ENCODE peak calls at places on chromosomes 7 and 10, in ten cellular contexts. U is NAMALWA; W is H7; Z is hypothalamus; N is stimulated activated CD8-positive, alpha-beta memory T cell treated with anti-CD3 and anti-CD28 coated beads, Interleukin-7, amount 100 ng/mL, for 1 hour; Q is Right ventricle myocardium inferior; J is EH; E is OCI-LY7; F is HTR-8/SVneo; V is NCI-H774. L is an unnamed sample.

GRCh38 chr10:96319754-96320514 is 15.7 kb downstream of the DNTT start:
- DNase-seq in U (no peak), W (no peak), Z (no peak), N (no peak), Q (no peak), J (peak), E (no peak), F (no peak), V (no peak), L (peak)

GRCh38 chr7:29565982-29566746 is 2.5 kb downstream of the PRR15 start:
- DNase-seq in U (no peak), W (peak), Z (no peak), N (no peak), Q (no peak), J (no peak), E (no peak), F (no peak), V (no peak), L (no peak)

GRCh38 chr7:14507617-14508016 is 394.9 kb downstream of the DGKB start:
- DNase-seq in U (no peak), W (no peak), Z (no peak), N (no peak), Q (no peak), J (no peak), E (no peak), F (peak), V (peak), L (no peak)

GRCh38 chr7:129222064-129222463 is 2.8 kb upstream of the AHCYL2 start:
- DNase-seq in U (peak), W (no peak), Z (no peak), N (no peak), Q (no peak), J (no peak), E (peak), F (no peak), V (no peak), L (no peak)

GRCh38 chr7:77989981-77990566 is 191.5 kb downstream of the PHTF2 start:
- DNase-seq in U (peak), W (no peak), Z (no peak), N (no peak), Q (no peak), J (no peak), E (peak), F (no peak), V (no peak), L (no peak)

GRCh38 chr7:5396999-5397656 is 26.5 kb downstream of the TNRC18 start:
- DNase-seq in U (peak), W (peak), Z (peak), N (peak), Q (peak), J (peak), E (peak), F (no peak), V (no peak), L (peak)

GRCh38 chr7:128946936-128947830 is 9.5 kb downstream of the IRF5 start:
- DNase-seq in U (peak), W (peak), Z (no peak), N (no peak), Q (peak), J (no peak), E (no peak), F (no peak), V (no peak), L (no peak)

GRCh38 chr7:126856691-126857291 is 395.9 kb downstream of the GRM8 start:
- DNase-seq in U (peak), W (peak), Z (no peak), N (no peak), Q (no peak), J (no peak), E (peak), F (peak), V (no peak), L (peak)

GRCh38 chr7:27161721-27162547 is 3.4 kb downstream of the HOXA9 start:
- DNase-seq in U (no peak), W (no peak), Z (no peak), N (no peak), Q (peak), J (peak), E (no peak), F (no peak), V (no peak), L (no peak)

GRCh38 chr7:100914879-100915442 is 19.3 kb upstream of the ACHE start:
- DNase-seq in U (no peak), W (no peak), Z (no peak), N (no peak), Q (no peak), J (no peak), E (no peak), F (no peak), V (no peak), L (no peak)

GRCh38 chr10:88642991-88643390 is 21.3 kb upstream of the LIPF start:
- DNase-seq in U (no peak), W (no peak), Z (no peak), N (no peak), Q (no peak), J (peak), E (no peak), F (no peak), V (no peak), L (no peak)

GRCh38 chr7:157406971-157407370 is 70.2 kb downstream of the DNAJB6 start:
- DNase-seq in U (no peak), W (peak), Z (no peak), N (no peak), Q (no peak), J (no peak), E (no peak), F (no peak), V (no peak), L (no peak)

GRCh38 chr10:119113805-119114732 is 10.2 kb downstream of the DENND10 start:
- DNase-seq in U (no peak), W (no peak), Z (no peak), N (no peak), Q (no peak), J (peak), E (no peak), F (no peak), V (no peak), L (no peak)

GRCh38 chr10:43229208-43230061 is 37.4 kb downstream of the RASGEF1A start:
- DNase-seq in U (no peak), W (peak), Z (no peak), N (no peak), Q (peak), J (no peak), E (no peak), F (no peak), V (no peak), L (peak)

GRCh38 chr7:104862719-104863118 is 151.3 kb upstream of the KMT2E start:
- DNase-seq in U (peak), W (peak), Z (no peak), N (no peak), Q (no peak), J (peak), E (peak), F (peak), V (no peak), L (peak)

GRCh38 chr7:6705959-6706665 is 635 bp downstream of the ZNF12 start:
- DNase-seq in U (peak), W (no peak), Z (no peak), N (no peak), Q (peak), J (peak), E (peak), F (peak), V (no peak), L (no peak)

GRCh38 chr10:113858541-113858940 is 4.1 kb downstream of the NHLRC2 start:
- DNase-seq in U (no peak), W (no peak), Z (no peak), N (no peak), Q (no peak), J (peak), E (no peak), F (no peak), V (no peak), L (no peak)

GRCh38 chr7:151486074-151486473 is 33.6 kb downstream of the RHEB start:
- DNase-seq in U (no peak), W (no peak), Z (no peak), N (no peak), Q (no peak), J (no peak), E (no peak), F (no peak), V (no peak), L (no peak)

GRCh38 chr10:4656576-4657194 is 169.3 kb upstream of the AKR1E2 start:
- DNase-seq in U (peak), W (peak), Z (no peak), N (peak), Q (peak), J (peak), E (peak), F (peak), V (peak), L (peak)

GRCh38 chr10:97612386-97612785 is 20.9 kb downstream of the MORN4 start:
- DNase-seq in U (peak), W (peak), Z (no peak), N (no peak), Q (no peak), J (peak), E (peak), F (peak), V (no peak), L (peak)

GRCh38 chr7:143018931-143019330 is 8.0 kb downstream of the OR9A2 start:
- DNase-seq in U (no peak), W (no peak), Z (no peak), N (no peak), Q (no peak), J (peak), E (no peak), F (no peak), V (no peak), L (no peak)

GRCh38 chr7:127874049-127874636 is 157.1 kb downstream of the LRRC4 start:
- DNase-seq in U (no peak), W (no peak), Z (no peak), N (no peak), Q (no peak), J (no peak), E (no peak), F (no peak), V (no peak), L (no peak)

GRCh38 chr7:15801565-15801964 is 115.1 kb upstream of the MEOX2 start:
- DNase-seq in U (no peak), W (no peak), Z (no peak), N (no peak), Q (no peak), J (peak), E (no peak), F (no peak), V (no peak), L (no peak)

GRCh38 chr7:92625617-92626016 is 35.4 kb upstream of the FAM133B start:
- DNase-seq in U (no peak), W (no peak), Z (no peak), N (no peak), Q (no peak), J (peak), E (no peak), F (no peak), V (no peak), L (no peak)

GRCh38 chr10:113285291-113285690 is 267.6 kb upstream of the HABP2 start:
- DNase-seq in U (no peak), W (no peak), Z (no peak), N (no peak), Q (no peak), J (no peak), E (no peak), F (no peak), V (no peak), L (no peak)

GRCh38 chr10:69327463-69328345 is 49.4 kb downstream of the HK1 start:
- DNase-seq in U (no peak), W (peak), Z (peak), N (no peak), Q (peak), J (peak), E (no peak), F (no peak), V (no peak), L (no peak)

GRCh38 chr7:146655928-146656797 is 539.6 kb downstream of the CNTNAP2 start:
- DNase-seq in U (no peak), W (no peak), Z (no peak), N (no peak), Q (no peak), J (no peak), E (no peak), F (no peak), V (peak), L (no peak)

GRCh38 chr10:112006407-112006806 is 177.2 kb downstream of the GPAM start:
- DNase-seq in U (no peak), W (no peak), Z (no peak), N (no peak), Q (no peak), J (no peak), E (no peak), F (no peak), V (no peak), L (no peak)

GRCh38 chr10:92408017-92408361 is 117.0 kb downstream of the MARCHF5 start:
- DNase-seq in U (no peak), W (no peak), Z (no peak), N (no peak), Q (no peak), J (no peak), E (no peak), F (no peak), V (no peak), L (no peak)

GRCh38 chr7:3095046-3095445 is 51.4 kb upstream of the CARD11 start:
- DNase-seq in U (peak), W (no peak), Z (no peak), N (no peak), Q (peak), J (no peak), E (peak), F (no peak), V (no peak), L (no peak)